ENCODE peak calls at places on chromosomes 7 and 10, in five cellular contexts. V is AG04450, P is upper lobe of right lung, Z is dorsolateral prefrontal cortex, C is tibial artery. M is an unnamed sample.

GRCh38 chr10:91887075-91887899 is 22.0 kb downstream of the FGFBP3 start:
- DNase-seq in C (no peak), V (no peak), Z (peak), P (peak), M (no peak)

GRCh38 chr7:1883031-1883761 is 213.1 kb downstream of the ELFN1 start:
- DNase-seq in Z (no peak), V (peak), C (no peak), P (no peak), M (peak)

GRCh38 chr10:31808258-31809218 is 120.1 kb downstream of the ARHGAP12 start:
- DNase-seq in C (no peak), P (no peak), Z (peak), V (peak), M (peak)

GRCh38 chr10:59880976-59881510 is 25.3 kb downstream of the CCDC6 start:
- DNase-seq in C (no peak), P (no peak), V (no peak), Z (no peak), M (no peak)

GRCh38 chr7:94274828-94275227 is 119.9 kb upstream of the COL1A2 start:
- DNase-seq in C (no peak), Z (no peak), P (no peak), V (no peak), M (no peak)

GRCh38 chr7:45924283-45924682 is 3.2 kb upstream of the IGFBP3 start:
- DNase-seq in V (no peak), C (no peak), Z (no peak), P (no peak), M (no peak)

GRCh38 chr7:17852361-17852760 is 87.9 kb downstream of the SNX13 start:
- DNase-seq in Z (no peak), V (no peak), C (no peak), P (no peak), M (no peak)

GRCh38 chr7:99827040-99827778 is 604 bp upstream of the CYP3A43 start:
- DNase-seq in P (no peak), V (no peak), Z (no peak), C (no peak), M (no peak)

GRCh38 chr10:90289037-90289436 is 568.8 kb downstream of the HTR7 start:
- DNase-seq in C (no peak), P (no peak), Z (no peak), V (no peak), M (no peak)

GRCh38 chr10:124291009-124291671 is 127.6 kb downstream of the OAT start:
- DNase-seq in P (peak), Z (peak), V (no peak), C (peak), M (no peak)

GRCh38 chr7:127751062-127751722 is 99.2 kb downstream of the SND1 start:
- DNase-seq in Z (no peak), V (peak), P (no peak), C (no peak), M (no peak)

GRCh38 chr7:2120841-2121830 is 111.6 kb downstream of the MAD1L1 start:
- DNase-seq in V (no peak), P (no peak), C (no peak), Z (no peak), M (no peak)

GRCh38 chr10:3773465-3774017 is 11.5 kb downstream of the KLF6 start:
- DNase-seq in P (no peak), V (no peak), C (no peak), Z (no peak), M (peak)

GRCh38 chr10:121524138-121524817 is 74.0 kb downstream of the FGFR2 start:
- DNase-seq in P (no peak), Z (no peak), C (no peak), V (no peak), M (no peak)

GRCh38 chr10:131168238-131168875 is 143.2 kb downstream of the TCERG1L start:
- DNase-seq in P (no peak), Z (no peak), V (no peak), C (no peak), M (no peak)

GRCh38 chr10:1411956-1412355 is 325.4 kb downstream of the ADARB2 start:
- DNase-seq in C (no peak), Z (no peak), V (no peak), P (no peak), M (no peak)

GRCh38 chr7:101232141-101232821 is 5.3 kb downstream of the CLDN15 start:
- DNase-seq in P (peak), V (no peak), Z (no peak), C (no peak), M (no peak)

GRCh38 chr10:123774075-123774742 is 108.1 kb downstream of the GPR26 start:
- DNase-seq in Z (no peak), P (no peak), C (no peak), V (no peak), M (no peak)

GRCh38 chr10:15877836-15878576 is 17.7 kb upstream of the MINDY3 start:
- DNase-seq in C (no peak), Z (no peak), V (no peak), P (no peak), M (no peak)

GRCh38 chr7:142927085-142927745 is 6.3 kb downstream of the TRPV5 start:
- DNase-seq in V (no peak), P (no peak), C (no peak), Z (no peak), M (no peak)

GRCh38 chr10:52703898-52704297 is 68.7 kb downstream of the MBL2 start:
- DNase-seq in V (no peak), P (no peak), C (no peak), Z (no peak), M (no peak)

GRCh38 chr7:50331564-50332208 is 27.2 kb downstream of the IKZF1 start:
- DNase-seq in V (no peak), C (no peak), Z (no peak), P (no peak), M (no peak)

GRCh38 chr7:44223362-44224114 is 22.8 kb downstream of the YKT6 start:
- DNase-seq in Z (no peak), V (no peak), P (peak), C (no peak), M (no peak)

GRCh38 chr7:114085313-114085591 is 166.4 kb upstream of the PPP1R3A start:
- DNase-seq in C (no peak), V (no peak), Z (no peak), P (no peak), M (no peak)

GRCh38 chr10:102227050-102227449 is 951 bp downstream of the ELOVL3 start:
- DNase-seq in Z (no peak), P (peak), C (no peak), V (no peak), M (no peak)
- H3K4me3 ChIP-seq in Z (no peak), P (no peak), C (no peak), V (no peak), M (no peak)

DNA sequence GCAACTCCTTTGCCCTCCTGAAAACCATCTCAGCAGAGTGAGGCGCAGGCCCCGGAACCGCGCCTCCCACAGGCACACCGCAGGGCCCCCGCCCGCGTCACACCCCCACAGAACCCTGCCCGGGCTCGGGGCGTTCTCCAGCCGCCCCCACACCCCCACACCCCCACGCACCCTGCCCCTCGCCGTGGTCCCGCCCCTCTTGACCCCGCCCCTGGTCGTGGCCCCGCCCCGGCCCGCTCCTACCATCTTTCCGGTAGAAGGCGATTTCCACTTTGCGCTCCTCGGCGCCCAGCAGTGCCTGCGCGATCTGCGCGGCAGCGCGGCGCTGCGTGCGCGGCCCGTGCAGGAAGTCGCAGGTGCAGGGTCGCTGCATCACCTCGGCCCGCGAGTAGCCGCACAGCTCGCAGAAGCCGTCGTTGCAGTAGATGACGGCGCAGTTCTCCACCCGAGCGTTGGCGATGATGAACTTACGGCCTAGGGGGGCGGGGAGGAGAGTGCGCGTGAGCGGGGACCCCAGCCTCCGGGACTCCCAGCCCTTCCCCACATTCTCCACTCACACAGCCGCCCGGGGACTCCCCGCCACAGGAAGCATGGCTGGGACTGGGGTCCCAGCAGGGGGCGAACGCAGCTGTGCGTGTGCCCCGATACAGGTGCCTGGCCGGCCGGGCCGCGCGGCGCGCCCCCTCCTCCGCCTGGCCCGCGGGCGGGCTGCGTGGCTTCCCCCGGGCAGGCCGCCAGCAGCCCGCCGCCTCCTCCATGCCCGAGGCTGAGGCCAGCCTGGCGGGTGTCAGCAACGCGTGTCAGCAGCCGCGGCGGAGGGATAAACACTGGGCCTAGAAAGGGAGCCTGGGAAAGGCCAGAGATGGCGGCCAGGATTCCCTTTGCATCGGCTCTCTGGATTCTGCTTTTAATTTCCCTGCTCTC is 3.4 kb downstream of the KCNH2 start:
- DNase-seq in C (no peak), V (no peak), Z (peak), P (peak), M (no peak)
- H3K4me3 ChIP-seq in C (peak), V (peak), Z (peak), P (peak), M (peak)

DNA sequence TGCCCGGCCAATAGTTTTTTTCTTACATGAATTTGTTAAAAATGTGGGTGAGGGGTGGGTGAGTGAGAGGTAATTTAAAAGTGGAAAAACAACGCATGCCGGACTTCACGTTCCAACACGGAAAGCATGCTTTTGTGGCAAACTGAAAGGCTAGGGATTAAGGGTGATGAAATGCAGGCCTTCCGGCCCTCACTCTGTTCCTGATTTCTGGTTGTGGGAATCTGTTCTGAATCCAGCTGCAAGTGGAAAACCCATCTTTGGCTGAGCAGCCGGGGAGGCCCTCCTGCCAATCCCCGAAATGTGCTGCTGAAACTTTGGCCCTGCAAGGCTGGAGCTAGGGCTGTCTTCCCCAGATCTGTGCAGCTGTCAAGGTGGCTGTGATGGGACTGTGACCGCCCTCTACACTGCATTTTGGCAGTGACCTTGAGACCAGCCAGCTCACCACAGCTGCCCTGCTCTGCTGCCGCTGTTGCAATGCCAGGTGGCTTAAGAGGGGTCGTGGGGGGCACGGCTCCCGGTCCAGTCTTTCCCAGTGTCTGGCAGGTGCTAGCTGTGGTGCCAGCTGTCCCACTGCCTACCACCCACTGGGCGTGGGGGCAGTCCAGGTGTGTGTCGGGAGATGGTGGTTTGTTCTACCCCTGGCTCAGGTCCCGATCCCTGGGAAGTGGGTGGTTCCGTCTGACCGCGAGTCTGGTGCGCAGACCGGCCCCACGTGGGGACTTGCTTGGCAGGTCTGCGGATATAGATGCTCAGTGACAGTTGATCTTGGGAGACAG is 39.0 kb downstream of the TET1 start:
- DNase-seq in P (no peak), V (peak), C (peak), Z (peak), M (no peak)
- H3K4me3 ChIP-seq in P (peak), V (peak), C (peak), Z (peak), M (peak)

GRCh38 chr10:11876805-11877395 is 53.7 kb downstream of the PROSER2 start:
- DNase-seq in Z (no peak), V (no peak), P (no peak), C (no peak), M (no peak)

GRCh38 chr10:11874568-11875182 is 51.5 kb downstream of the PROSER2 start:
- DNase-seq in Z (no peak), C (no peak), V (no peak), P (peak), M (no peak)

GRCh38 chr10:11875499-11876281 is 52.5 kb downstream of the PROSER2 start:
- DNase-seq in P (peak), V (peak), C (peak), Z (no peak), M (peak)

GRCh38 chr10:11877506-11877905 is 54.4 kb downstream of the PROSER2 start:
- DNase-seq in Z (no peak), V (no peak), P (no peak), C (no peak), M (no peak)

GRCh38 chr10:11875183-11875498 is 52.0 kb downstream of the PROSER2 start:
- DNase-seq in P (no peak), C (no peak), Z (no peak), V (no peak), M (no peak)
- H3K4me3 ChIP-seq in P (peak), C (no peak), Z (no peak), V (no peak), M (no peak)

GRCh38 chr7:90900640-90901353 is 304.7 kb downstream of the CDK14 start:
- DNase-seq in C (no peak), V (no peak), P (no peak), Z (no peak), M (no peak)

GRCh38 chr7:90897961-90898469 is 301.9 kb downstream of the CDK14 start:
- DNase-seq in Z (no peak), C (no peak), V (no peak), P (no peak), M (no peak)

GRCh38 chr7:90903856-90904255 is 307.7 kb downstream of the CDK14 start:
- DNase-seq in P (no peak), V (no peak), C (no peak), Z (no peak), M (no peak)
- H3K4me3 ChIP-seq in P (no peak), V (no peak), C (no peak), Z (no peak), M (no peak)

DNA sequence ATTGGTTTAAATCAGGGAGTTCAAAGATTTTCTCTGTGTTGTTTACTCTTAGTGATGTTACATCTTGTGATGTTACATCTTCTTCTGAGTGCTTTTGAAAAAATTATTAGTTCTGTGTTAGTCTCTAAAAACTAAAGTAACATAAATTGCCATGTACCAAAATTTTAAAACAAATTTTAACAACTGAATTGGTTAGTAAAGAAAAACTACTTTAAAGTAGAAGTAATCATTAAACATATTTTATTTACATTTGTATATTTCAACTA is 5.2 kb upstream of the IGF2BP3 start:
- DNase-seq in V (no peak), P (no peak), Z (no peak), C (no peak), M (no peak)
- H3K4me3 ChIP-seq in V (peak), P (no peak), Z (no peak), C (no peak), M (no peak)

GRCh38 chr7:40546616-40547501 is 412.1 kb downstream of the SUGCT start:
- DNase-seq in Z (no peak), P (no peak), C (no peak), V (no peak), M (no peak)

DNA sequence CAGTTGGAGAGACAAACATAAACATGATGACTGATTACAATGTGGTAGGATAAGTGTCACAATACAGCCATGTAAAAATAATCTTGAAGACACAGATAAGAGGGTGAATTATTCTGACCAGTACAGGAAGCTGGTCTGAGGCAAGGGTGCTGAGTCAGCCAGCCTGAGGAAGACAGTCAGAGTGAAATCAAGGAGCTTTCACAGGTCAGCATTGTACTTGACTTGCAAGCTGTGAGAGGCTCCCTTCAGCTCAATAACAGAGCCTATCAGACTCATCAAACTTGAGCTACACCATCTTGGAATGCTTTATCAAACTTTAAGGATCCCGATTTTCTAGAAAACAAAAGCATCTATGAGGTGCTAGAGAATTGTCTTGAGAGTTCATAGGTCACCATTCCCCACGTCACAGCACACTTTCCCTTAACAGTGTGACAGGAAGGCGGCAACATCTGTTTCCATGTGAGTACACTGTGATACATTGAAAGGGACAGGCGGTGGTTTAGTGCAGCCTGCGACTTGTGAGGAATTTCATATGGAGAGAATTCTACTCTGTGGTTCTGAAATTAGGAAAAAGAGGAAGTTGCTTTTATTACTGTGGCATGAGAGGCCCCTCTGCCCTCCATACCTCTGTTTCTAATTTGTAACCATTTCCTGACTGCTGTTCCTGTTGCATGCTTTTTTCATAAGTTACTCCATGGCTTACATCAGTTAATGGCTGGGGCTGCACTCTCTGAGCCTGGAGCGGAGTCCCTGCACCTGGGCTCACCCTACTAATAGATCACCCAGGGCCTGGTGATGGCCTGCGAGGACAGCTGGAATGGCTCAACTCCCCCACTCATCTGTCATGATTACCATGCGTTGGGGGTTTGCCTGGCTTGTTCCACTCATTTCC is 417.1 kb downstream of the SUGCT start:
- DNase-seq in Z (no peak), P (no peak), V (no peak), C (no peak), M (peak)
- H3K4me3 ChIP-seq in Z (no peak), P (no peak), V (no peak), C (no peak), M (no peak)

GRCh38 chr7:230274-230673 is 37.9 kb downstream of the FAM20C start:
- DNase-seq in V (no peak), P (no peak), C (no peak), Z (no peak), M (no peak)

GRCh38 chr7:231030-231857 is 38.9 kb downstream of the FAM20C start:
- DNase-seq in Z (no peak), P (no peak), V (no peak), C (no peak), M (no peak)

GRCh38 chr7:227940-228339 is 35.6 kb downstream of the FAM20C start:
- DNase-seq in C (no peak), P (no peak), V (no peak), Z (no peak), M (no peak)

GRCh38 chr7:228610-229009 is 36.2 kb downstream of the FAM20C start:
- DNase-seq in C (no peak), V (no peak), P (no peak), Z (no peak), M (no peak)

DNA sequence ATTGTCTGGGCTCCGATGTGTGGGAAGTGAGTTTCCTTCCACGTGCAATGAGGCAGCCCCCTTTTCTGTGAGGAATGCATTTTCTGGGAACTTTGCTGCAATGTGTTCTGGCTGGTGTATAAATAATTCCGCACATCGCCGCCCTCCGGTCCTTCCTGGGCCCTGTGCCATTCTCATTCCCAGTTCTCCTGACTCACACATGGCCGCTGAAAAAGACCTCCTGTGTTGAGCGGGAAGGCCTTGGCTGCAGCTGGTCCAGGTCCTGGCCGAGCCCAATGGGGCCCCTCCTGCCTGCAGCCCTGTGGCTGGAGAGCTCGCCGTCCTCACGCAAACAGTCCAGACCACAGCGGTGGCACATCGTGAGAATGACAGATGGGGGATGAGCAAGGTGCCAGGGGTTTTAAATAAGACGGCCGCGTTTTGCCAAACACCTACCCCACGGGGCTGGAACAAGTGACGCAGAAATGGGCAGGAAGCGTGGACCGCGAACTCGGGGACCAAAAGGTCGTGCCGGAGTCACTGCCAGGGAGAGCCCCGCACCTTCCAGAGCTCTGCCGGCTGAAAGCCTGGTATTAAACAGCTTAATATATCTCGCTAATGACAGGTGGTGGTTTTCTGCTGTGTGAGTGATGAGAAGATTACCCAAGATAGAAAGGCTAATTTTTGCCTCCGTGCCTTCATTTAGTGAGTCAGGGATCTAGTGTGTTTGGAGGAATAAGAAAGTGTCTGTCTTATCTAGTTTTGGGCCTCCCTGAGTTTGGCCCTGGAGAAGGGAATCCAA is 37.0 kb downstream of the FAM20C start:
- DNase-seq in V (peak), P (no peak), C (peak), Z (peak), M (peak)
- H3K4me3 ChIP-seq in V (no peak), P (no peak), C (peak), Z (no peak), M (no peak)